ENCODE peak calls at places on chromosomes 1 and 21, in seven cellular contexts. L is HepG2, K is K562, J is H1, V is HCT116, I is SK-N-SH, O is GM12878. P is an unnamed sample.

GRCh38 chr1:111097356-111098099 is 42.4 kb downstream of the DRAM2 start:
- DNase-seq in L (no peak), K (no peak), J (no peak), V (no peak), I (no peak), O (no peak), P (no peak)

GRCh38 chr21:18529253-18529652 is 125.7 kb upstream of the TMPRSS15 start:
- DNase-seq in L (no peak), K (no peak), J (no peak), V (no peak), I (no peak), O (no peak), P (peak; percentile 19)

GRCh38 chr1:59332983-59333382 is 36.1 kb downstream of the FGGY start:
- DNase-seq in L (no peak), K (no peak), J (no peak), V (no peak), I (no peak), O (no peak), P (no peak)

GRCh38 chr1:23624440-23624839 is 65.1 kb upstream of the ID3 start:
- DNase-seq in L (no peak), K (no peak), J (no peak), V (no peak), I (no peak), O (no peak), P (no peak)

GRCh38 chr1:40848530-40849189 is 13.5 kb downstream of the CITED4 start:
- DNase-seq in L (peak; percentile 75), K (peak; percentile 86), J (peak; percentile 73), V (peak; percentile 71), I (peak; percentile 77), O (no peak), P (peak; percentile 88)

GRCh38 chr1:26833432-26834405 is 7.2 kb downstream of the ZDHHC18 start:
- DNase-seq in L (no peak), K (no peak), J (no peak), V (no peak), I (no peak), O (peak; percentile 88), P (no peak)

GRCh38 chr21:36744560-36745231 is 45.8 kb downstream of the SIM2 start:
- DNase-seq in L (no peak), K (no peak), J (no peak), V (no peak), I (peak; percentile 87), O (no peak), P (no peak)

GRCh38 chr1:119504831-119505230 is 2.2 kb upstream of the HSD3B1 start:
- DNase-seq in L (no peak), K (no peak), J (no peak), V (no peak), I (no peak), O (no peak), P (no peak)

GRCh38 chr1:197911172-197911856 is 5.9 kb upstream of the LHX9 start:
- DNase-seq in L (no peak), K (no peak), J (peak; percentile 79), V (no peak), I (peak; percentile 52), O (no peak), P (peak; percentile 65)

GRCh38 chr1:167797005-167797404 is 75.2 kb downstream of the MPZL1 start:
- DNase-seq in L (no peak), K (peak; percentile 56), J (no peak), V (no peak), I (no peak), O (no peak), P (no peak)

GRCh38 chr21:17688912-17689874 is 76.5 kb upstream of the BTG3 start:
- DNase-seq in L (peak; percentile 33), K (peak; percentile 44), J (peak; percentile 57), V (peak; percentile 4), I (no peak), O (no peak), P (no peak)

GRCh38 chr1:4064150-4064889 is 164.2 kb upstream of the C1orf174 start:
- DNase-seq in L (no peak), K (no peak), J (no peak), V (no peak), I (no peak), O (no peak), P (no peak)

GRCh38 chr1:37718901-37719571 is 26.7 kb downstream of the CDCA8 start:
- DNase-seq in L (no peak), K (no peak), J (no peak), V (no peak), I (no peak), O (no peak), P (no peak)

GRCh38 chr1:51661081-51661518 is 44.2 kb downstream of the OSBPL9 start:
- DNase-seq in L (no peak), K (peak; percentile 71), J (no peak), V (no peak), I (no peak), O (no peak), P (no peak)

GRCh38 chr1:24416666-24417391 is 1.2 kb downstream of the NIPAL3 start:
- DNase-seq in L (peak; percentile 48), K (peak; percentile 92), J (no peak), V (no peak), I (no peak), O (peak; percentile 34), P (no peak)

GRCh38 chr1:64100791-64101190 is 102.6 kb upstream of the UBE2U start:
- DNase-seq in L (no peak), K (no peak), J (no peak), V (no peak), I (no peak), O (no peak), P (no peak)
- TF ChIP-seq JUND in L (no peak), K (no peak), J (no peak), V (no peak), I (no peak), O (no peak), P (no peak)

GRCh38 chr1:42825058-42825851 is 8.1 kb upstream of the SVBP start:
- DNase-seq in L (no peak), K (peak; percentile 94), J (peak; percentile 34), V (no peak), I (peak; percentile 20), O (no peak), P (no peak)
- TF ChIP-seq JUND in L (no peak), K (peak; percentile 58), J (no peak), V (no peak), I (no peak), O (no peak), P (no peak)

DNA sequence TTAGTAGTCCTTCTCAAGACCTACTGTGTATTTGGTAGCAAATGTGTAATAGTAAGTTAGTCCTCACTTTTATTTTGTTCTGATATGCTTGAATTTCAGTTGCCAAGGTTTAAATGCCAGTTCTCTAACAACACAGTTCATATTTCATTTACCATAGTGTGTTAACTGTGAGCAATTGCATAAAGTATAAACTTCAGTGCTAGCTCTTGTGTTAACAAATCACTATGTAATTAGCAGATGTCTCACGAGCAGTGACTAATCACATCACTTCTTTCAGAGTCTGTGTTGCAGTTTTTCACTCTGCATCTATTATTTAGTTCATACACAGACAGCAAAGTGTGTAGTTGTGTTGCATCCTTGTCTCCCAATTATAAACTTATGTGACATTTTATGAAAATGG is 47.8 kb downstream of the ZMYM4 start:
- DNase-seq in L (no peak), K (no peak), J (no peak), V (no peak), I (no peak), O (no peak), P (no peak)
- TF ChIP-seq JUND in L (no peak), K (no peak), J (no peak), V (no peak), I (no peak), O (no peak), P (no peak)

GRCh38 chr1:60978421-60979357 is 103.7 kb upstream of the NFIA start:
- DNase-seq in L (peak; percentile 26), K (peak; percentile 80), J (peak; percentile 55), V (no peak), I (peak; percentile 32), O (peak; percentile 15), P (peak; percentile 65)
- TF ChIP-seq JUND in L (no peak), K (peak; percentile 35), J (no peak), V (no peak), I (no peak), O (no peak), P (no peak)

GRCh38 chr1:176643536-176643935 is 180.6 kb downstream of the PAPPA2 start:
- DNase-seq in L (no peak), K (no peak), J (no peak), V (no peak), I (no peak), O (no peak), P (no peak)
- TF ChIP-seq JUND in L (no peak), K (no peak), J (no peak), V (no peak), I (no peak), O (no peak), P (no peak)

P was measured in T47D.